ENCODE peak calls at places on chromosomes 7 and 10, in seven cellular contexts. R is brain microvascular endothelial cell, P is frontal cortex, I is COLO829, X is hepatocyte, Y is T-helper 2 cell, F is RWPE1. S is an unnamed sample.

GRCh38 chr10:10792681-10793080 is 225.0 kb upstream of the CELF2 start:
- DNase-seq in I (no peak), F (peak), X (peak), R (peak), P (no peak), Y (no peak), S (no peak)

GRCh38 chr7:66399566-66399965 is 194.4 kb downstream of the TPST1 start:
- DNase-seq in Y (no peak), I (no peak), R (no peak), X (no peak), F (no peak), P (no peak), S (no peak)

GRCh38 chr10:132879408-132880147 is 62.8 kb downstream of the CFAP46 start:
- DNase-seq in F (no peak), R (no peak), Y (no peak), P (no peak), I (no peak), X (no peak), S (no peak)

GRCh38 chr10:100568937-100569336 is 33.2 kb downstream of the HIF1AN start:
- DNase-seq in F (no peak), I (no peak), P (no peak), Y (no peak), X (no peak), R (no peak), S (no peak)

GRCh38 chr10:133013478-133013877 is 71.1 kb upstream of the CFAP46 start:
- DNase-seq in R (no peak), Y (no peak), P (no peak), I (no peak), X (no peak), F (no peak), S (no peak)

GRCh38 chr7:106598663-106599342 is 62.2 kb downstream of the CCDC71L start:
- DNase-seq in X (peak), I (peak), Y (peak), R (peak), F (peak), P (no peak), S (peak)

GRCh38 chr7:102321351-102322201 is 34.7 kb downstream of the SPDYE6 start:
- DNase-seq in Y (peak), X (peak), P (peak), R (no peak), I (no peak), F (no peak), S (peak)

GRCh38 chr10:48465860-48466521 is 138.9 kb downstream of the ARHGAP22 start:
- DNase-seq in P (no peak), I (no peak), Y (no peak), X (no peak), F (no peak), R (no peak), S (peak)

GRCh38 chr7:142459557-142459963 is 201.7 kb upstream of the PRSS58 start:
- DNase-seq in P (no peak), R (peak), F (peak), Y (peak), I (peak), X (peak), S (no peak)

GRCh38 chr10:125016123-125016522 is 74.2 kb downstream of the ZRANB1 start:
- DNase-seq in P (no peak), F (no peak), X (no peak), R (no peak), Y (no peak), I (no peak), S (no peak)

GRCh38 chr7:9937944-9938631 is 1035.6 kb upstream of the PHF14 start:
- DNase-seq in P (no peak), I (peak), F (no peak), R (no peak), X (no peak), Y (no peak), S (no peak)

GRCh38 chr7:131554880-131555516 is 1.4 kb downstream of the PODXL start:
- DNase-seq in R (no peak), Y (no peak), P (no peak), X (no peak), I (no peak), F (no peak), S (no peak)

GRCh38 chr7:2170576-2171521 is 61.9 kb downstream of the MAD1L1 start:
- DNase-seq in R (no peak), X (no peak), P (no peak), F (no peak), Y (no peak), I (no peak), S (no peak)

GRCh38 chr7:44796034-44796503 is 412 bp upstream of the PPIA start:
- DNase-seq in P (no peak), R (no peak), F (peak), X (no peak), I (peak), Y (no peak), S (no peak)

GRCh38 chr7:130274983-130275649 is 8.5 kb downstream of the CPA2 start:
- DNase-seq in Y (no peak), I (no peak), F (no peak), X (no peak), R (no peak), P (no peak), S (no peak)

GRCh38 chr10:50291261-50291850 is 40.0 kb upstream of the ASAH2 start:
- DNase-seq in F (no peak), R (no peak), P (no peak), Y (peak), I (no peak), X (no peak), S (no peak)

GRCh38 chr10:112565434-112566053 is 118.5 kb downstream of the VTI1A start:
- DNase-seq in Y (peak), I (peak), P (peak), R (peak), F (peak), X (peak), S (no peak)

GRCh38 chr7:66778201-66778600 is 37.7 kb downstream of the RABGEF1 start:
- DNase-seq in I (no peak), P (no peak), X (no peak), Y (no peak), F (no peak), R (peak), S (no peak)

GRCh38 chr7:105787071-105787470 is 89.3 kb downstream of the ATXN7L1 start:
- DNase-seq in R (no peak), F (peak), I (no peak), X (no peak), P (no peak), Y (no peak), S (no peak)

GRCh38 chr10:127161482-127161881 is 34.9 kb downstream of the INSYN2A start:
- DNase-seq in I (no peak), R (no peak), X (no peak), Y (no peak), P (no peak), F (no peak), S (no peak)

GRCh38 chr10:132232553-132232949 is 45.8 kb downstream of the DPYSL4 start:
- DNase-seq in P (no peak), I (no peak), F (no peak), X (no peak), R (no peak), Y (peak), S (no peak)

GRCh38 chr10:11702264-11702663 is 39.9 kb upstream of the ECHDC3 start:
- DNase-seq in P (no peak), R (no peak), I (no peak), F (no peak), X (no peak), Y (no peak), S (no peak)

GRCh38 chr10:62885656-62886461 is 69.7 kb upstream of the EGR2 start:
- DNase-seq in R (peak), I (peak), P (no peak), X (no peak), F (no peak), Y (no peak), S (no peak)

GRCh38 chr7:22675917-22676343 is 51.1 kb upstream of the IL6 start:
- DNase-seq in X (peak), P (no peak), F (no peak), R (peak), Y (peak), I (peak), S (no peak)

GRCh38 chr7:70738080-70738479 is 393.9 kb upstream of the GALNT17 start:
- DNase-seq in P (no peak), F (peak), Y (no peak), I (peak), R (peak), X (peak), S (no peak)

GRCh38 chr7:155380221-155380861 is 77.6 kb upstream of the EN2 start:
- DNase-seq in Y (peak), X (peak), P (peak), F (peak), I (peak), R (peak), S (peak)

GRCh38 chr7:31938650-31939049 is 131.6 kb downstream of the PDE1C start:
- DNase-seq in P (no peak), X (no peak), F (peak), R (peak), I (peak), Y (no peak), S (no peak)

GRCh38 chr10:101969496-101969895 is 86.5 kb downstream of the ARMH3 start:
- DNase-seq in Y (no peak), R (no peak), I (no peak), X (no peak), F (no peak), P (no peak), S (no peak)

GRCh38 chr10:76244061-76244686 is 812.8 kb downstream of the LRMDA start:
- DNase-seq in P (no peak), X (no peak), F (no peak), I (no peak), R (no peak), Y (no peak), S (no peak)

GRCh38 chr10:103231047-103231551 is 14.6 kb upstream of the RPEL1 start:
- DNase-seq in F (peak), P (no peak), X (peak), I (peak), Y (no peak), R (peak), S (no peak)

GRCh38 chr7:158929306-158929705 is 72.9 kb downstream of the DYNC2I1 start:
- DNase-seq in X (no peak), I (no peak), R (no peak), F (no peak), Y (no peak), P (no peak), S (no peak)

GRCh38 chr10:95792874-95793285 is 36.9 kb downstream of the ENTPD1 start:
- DNase-seq in I (no peak), R (peak), X (no peak), P (no peak), F (no peak), Y (no peak), S (no peak)

GRCh38 chr10:129593953-129594352 is 126.9 kb downstream of the MGMT start:
- DNase-seq in P (no peak), F (no peak), Y (no peak), I (no peak), X (no peak), R (no peak), S (no peak)

GRCh38 chr7:66682350-66683093 is 53.8 kb downstream of the KCTD7 start:
- DNase-seq in P (no peak), X (no peak), Y (no peak), I (no peak), R (peak), F (no peak), S (no peak)

GRCh38 chr10:111084346-111085255 is 7.8 kb downstream of the ADRA2A start:
- DNase-seq in X (no peak), R (no peak), I (no peak), P (no peak), Y (no peak), F (no peak), S (no peak)

GRCh38 chr7:154875297-154875696 is 127.6 kb downstream of the PAXIP1 start:
- DNase-seq in Y (no peak), X (no peak), I (no peak), F (no peak), P (no peak), R (no peak), S (no peak)

GRCh38 chr10:124157286-124157685 is 63.9 kb upstream of the CHST15 start:
- DNase-seq in I (no peak), P (no peak), Y (no peak), F (no peak), R (no peak), X (no peak), S (no peak)

S was measured in activated B cell treated with CpG ODN at 0.5 μM for 24 hours.